ENCODE peak calls at places on chromosome X, in eight cellular contexts. O, A, S, I, H, Y, L and K are unnamed samples.

GRCh38 chrX:118534716-118535493 is 39.3 kb downstream of the DOCK11 start:
- DNase-seq in O (no peak), A (no peak), S (peak), I (no peak), H (no peak), Y (peak), L (no peak), K (no peak)

GRCh38 chrX:70437921-70438665 is 6.5 kb upstream of the DLG3 start:
- DNase-seq in O (no peak), A (no peak), S (no peak), I (peak), H (no peak), Y (no peak), L (no peak), K (no peak)

GRCh38 chrX:153830632-153831434 is 489 bp upstream of the PDZD4 start:
- DNase-seq in O (no peak), A (peak), S (peak), I (no peak), H (no peak), Y (no peak), L (no peak), K (no peak)

GRCh38 chrX:48927125-48927524 is 8.3 kb upstream of the PIM2 start:
- DNase-seq in O (no peak), A (no peak), S (no peak), I (no peak), H (no peak), Y (no peak), L (no peak), K (no peak)

GRCh38 chrX:107551546-107551945 is 76.8 kb upstream of the PRPS1 start:
- DNase-seq in O (no peak), A (no peak), S (no peak), I (no peak), H (no peak), Y (no peak), L (no peak), K (no peak)

GRCh38 chrX:109797311-109797975 is 64.4 kb upstream of the ACSL4 start:
- DNase-seq in O (no peak), A (no peak), S (no peak), I (no peak), H (no peak), Y (peak), L (no peak), K (peak)

GRCh38 chrX:153631346-153631745 is 15.7 kb upstream of the DUSP9 start:
- DNase-seq in O (no peak), A (no peak), S (no peak), I (no peak), H (no peak), Y (no peak), L (no peak), K (no peak)

GRCh38 chrX:43849173-43849572 is 33.1 kb downstream of the MAOB start:
- DNase-seq in O (no peak), A (no peak), S (no peak), I (no peak), H (no peak), Y (no peak), L (no peak), K (no peak)

GRCh38 chrX:150712619-150713018 is 19.4 kb downstream of the MTMR1 start:
- DNase-seq in O (no peak), A (no peak), S (no peak), I (no peak), H (no peak), Y (no peak), L (no peak), K (no peak)

GRCh38 chrX:104420907-104421306 is 145.1 kb upstream of the IL1RAPL2 start:
- DNase-seq in O (no peak), A (no peak), S (no peak), I (no peak), H (no peak), Y (no peak), L (peak), K (no peak)

GRCh38 chrX:71846429-71846828 is 64.2 kb upstream of the NHSL2 start:
- DNase-seq in O (no peak), A (no peak), S (no peak), I (peak), H (no peak), Y (peak), L (no peak), K (no peak)

GRCh38 chrX:103538728-103539127 is 19.4 kb upstream of the RAB40A start:
- DNase-seq in O (no peak), A (no peak), S (no peak), I (peak), H (no peak), Y (peak), L (no peak), K (peak)

GRCh38 chrX:44228621-44229020 is 114.9 kb downstream of the EFHC2 start:
- DNase-seq in O (no peak), A (no peak), S (no peak), I (no peak), H (no peak), Y (no peak), L (no peak), K (no peak)

GRCh38 chrX:68938244-68939004 is 109.6 kb downstream of the EFNB1 start:
- DNase-seq in O (no peak), A (no peak), S (no peak), I (peak), H (no peak), Y (peak), L (peak), K (no peak)

GRCh38 chrX:66579219-66579618 is 59.7 kb downstream of the EDA2R start:
- DNase-seq in O (no peak), A (no peak), S (no peak), I (no peak), H (no peak), Y (no peak), L (no peak), K (no peak)

GRCh38 chrX:73765776-73766465 is 202.9 kb downstream of the CHIC1 start:
- DNase-seq in O (no peak), A (no peak), S (no peak), I (no peak), H (no peak), Y (no peak), L (no peak), K (no peak)

GRCh38 chrX:24014388-24015018 is 12.5 kb downstream of the KLHL15 start:
- DNase-seq in O (no peak), A (no peak), S (peak), I (peak), H (no peak), Y (no peak), L (no peak), K (no peak)

GRCh38 chrX:17374619-17375360 is at the start of gene NHS:
- DNase-seq in O (peak), A (peak), S (peak), I (peak), H (no peak), Y (peak), L (peak), K (peak)

GRCh38 chrX:10121787-10122186 is 35.0 kb upstream of the CLCN4 start:
- DNase-seq in O (no peak), A (no peak), S (no peak), I (no peak), H (no peak), Y (no peak), L (peak), K (no peak)

GRCh38 chrX:79452879-79453278 is 85.7 kb upstream of the ITM2A start:
- DNase-seq in O (no peak), A (no peak), S (no peak), I (no peak), H (no peak), Y (no peak), L (peak), K (no peak)

GRCh38 chrX:141183000-141183399 is 6.1 kb upstream of the LDOC1 start:
- DNase-seq in O (no peak), A (no peak), S (no peak), I (no peak), H (no peak), Y (no peak), L (no peak), K (no peak)

GRCh38 chrX:39440734-39441305 is 639.6 kb downstream of the MID1IP1 start:
- DNase-seq in O (no peak), A (no peak), S (no peak), I (no peak), H (no peak), Y (no peak), L (no peak), K (no peak)

GRCh38 chrX:130418740-130419139 is 17.0 kb downstream of the RBMX2 start:
- DNase-seq in O (no peak), A (no peak), S (no peak), I (no peak), H (no peak), Y (no peak), L (no peak), K (no peak)

GRCh38 chrX:16320765-16321355 is 153.6 kb downstream of the MAGEB17 start:
- DNase-seq in O (no peak), A (no peak), S (no peak), I (peak), H (no peak), Y (peak), L (no peak), K (peak)

GRCh38 chrX:73859622-73860021 is 296.6 kb downstream of the CHIC1 start:
- DNase-seq in O (no peak), A (no peak), S (no peak), I (no peak), H (no peak), Y (no peak), L (no peak), K (no peak)

GRCh38 chrX:84248226-84248625 is 60.2 kb upstream of the RPS6KA6 start:
- DNase-seq in O (no peak), A (no peak), S (no peak), I (peak), H (no peak), Y (peak), L (no peak), K (no peak)

GRCh38 chrX:119708936-119709335 is 16.0 kb upstream of the SEPTIN6 start:
- DNase-seq in O (no peak), A (no peak), S (no peak), I (peak), H (no peak), Y (no peak), L (no peak), K (no peak)

GRCh38 chrX:40108084-40108958 is 10.6 kb upstream of the BCOR start:
- DNase-seq in O (no peak), A (peak), S (peak), I (no peak), H (no peak), Y (peak), L (peak), K (no peak)

GRCh38 chrX:87005183-87005582 is 512.4 kb upstream of the KLHL4 start:
- DNase-seq in O (no peak), A (no peak), S (no peak), I (no peak), H (no peak), Y (no peak), L (no peak), K (no peak)

GRCh38 chrX:25344191-25344936 is 328.6 kb upstream of the ARX start:
- DNase-seq in O (no peak), A (no peak), S (no peak), I (no peak), H (no peak), Y (no peak), L (no peak), K (no peak)

GRCh38 chrX:16702700-16703599 is 9.5 kb downstream of the CTPS2 start:
- DNase-seq in O (no peak), A (no peak), S (no peak), I (no peak), H (no peak), Y (no peak), L (peak), K (no peak)

GRCh38 chrX:154596290-154596929 is 11.5 kb downstream of the CTAG1A start:
- DNase-seq in O (no peak), A (peak), S (peak), I (peak), H (no peak), Y (peak), L (no peak), K (peak)

GRCh38 chrX:78092296-78092695 is 11.8 kb upstream of the PGK1 start:
- DNase-seq in O (no peak), A (no peak), S (peak), I (peak), H (no peak), Y (peak), L (no peak), K (peak)

GRCh38 chrX:74119016-74119910 is 184.7 kb upstream of the ZCCHC13 start:
- DNase-seq in O (no peak), A (no peak), S (no peak), I (peak), H (no peak), Y (peak), L (no peak), K (peak)

GRCh38 chrX:30570505-30570904 is 7.1 kb downstream of the TASL start:
- DNase-seq in O (no peak), A (no peak), S (peak), I (peak), H (no peak), Y (peak), L (no peak), K (no peak)

GRCh38 chrX:155995476-155995875 is 2.0 kb upstream of the IL9R start:
- DNase-seq in O (no peak), A (no peak), S (no peak), I (no peak), H (no peak), Y (no peak), L (no peak), K (no peak)
- H3K27ac ChIP-seq in O (no peak), A (no peak), S (no peak), I (no peak), H (no peak), Y (no peak), L (no peak), K (no peak)

GRCh38 chrX:132636080-132636479 is 147.2 kb upstream of the MBNL3 start:
- DNase-seq in O (no peak), A (no peak), S (no peak), I (no peak), H (no peak), Y (no peak), L (no peak), K (no peak)

GRCh38 chrX:132634521-132634920 is 145.7 kb upstream of the MBNL3 start:
- DNase-seq in O (no peak), A (no peak), S (no peak), I (no peak), H (no peak), Y (no peak), L (no peak), K (no peak)

DNA sequence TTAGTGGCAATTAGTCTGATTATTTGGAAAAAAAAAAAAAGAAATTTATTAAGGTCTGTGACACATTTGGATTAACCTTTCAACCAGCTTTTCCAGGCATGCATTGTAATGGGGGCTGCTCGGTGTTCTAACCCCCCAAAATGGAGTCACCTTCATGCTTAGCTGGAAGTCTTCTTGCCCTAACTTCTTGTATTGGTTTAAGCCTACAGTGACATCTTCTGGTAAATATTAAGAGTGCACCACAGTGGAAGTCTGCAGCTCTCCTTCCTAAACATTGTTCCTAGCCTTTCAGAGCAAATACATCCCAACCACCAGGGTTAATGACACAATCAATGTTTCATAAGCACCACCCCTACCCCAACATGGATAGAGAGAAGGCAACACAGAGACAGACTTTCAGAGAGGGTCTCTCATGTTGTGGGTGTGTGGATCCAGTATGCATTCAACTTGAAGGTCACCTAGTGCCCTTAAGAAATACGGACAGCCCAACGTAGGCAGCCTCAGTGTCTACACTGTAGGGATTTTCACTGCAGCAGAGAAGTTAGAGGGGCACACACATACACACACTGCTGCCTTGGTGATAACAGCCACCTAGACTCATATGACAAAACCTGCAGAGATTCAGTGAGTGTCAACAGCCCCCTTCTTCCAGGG is 142.9 kb upstream of the MBNL3 start:
- DNase-seq in O (no peak), A (no peak), S (peak), I (peak), H (no peak), Y (peak), L (no peak), K (peak)
- TF ChIP-seq CTCF in O (peak), A (peak), S (peak), I (peak), H (peak), Y (peak), L (peak), K (peak)

GRCh38 chrX:143635915-143636314 is at the start of gene SLITRK4:
- DNase-seq in O (no peak), A (no peak), S (peak), I (no peak), H (no peak), Y (no peak), L (no peak), K (no peak)

GRCh38 chrX:143633530-143634372 is 2.1 kb downstream of the SLITRK4 start:
- DNase-seq in O (no peak), A (peak), S (peak), I (no peak), H (no peak), Y (no peak), L (no peak), K (no peak)

GRCh38 chrX:143632625-143633387 is 3.1 kb downstream of the SLITRK4 start:
- DNase-seq in O (no peak), A (no peak), S (peak), I (no peak), H (no peak), Y (no peak), L (no peak), K (no peak)

GRCh38 chrX:143634701-143635442 is 1.0 kb downstream of the SLITRK4 start:
- DNase-seq in O (no peak), A (peak), S (peak), I (no peak), H (no peak), Y (no peak), L (no peak), K (no peak)

GRCh38 chrX:143634373-143634685 is 1.6 kb downstream of the SLITRK4 start:
- DNase-seq in O (no peak), A (peak), S (no peak), I (no peak), H (no peak), Y (no peak), L (no peak), K (no peak)
- H3K27ac ChIP-seq in O (no peak), A (no peak), S (no peak), I (no peak), H (no peak), Y (no peak), L (no peak), K (peak)

GRCh38 chrX:47828984-47829383 is 7.7 kb upstream of the ZNF81 start:
- DNase-seq in O (no peak), A (no peak), S (no peak), I (no peak), H (no peak), Y (no peak), L (no peak), K (no peak)

GRCh38 chrX:47836164-47837072 is at the start of gene ZNF81:
- DNase-seq in O (peak), A (peak), S (peak), I (peak), H (peak), Y (peak), L (peak), K (peak)

DNA sequence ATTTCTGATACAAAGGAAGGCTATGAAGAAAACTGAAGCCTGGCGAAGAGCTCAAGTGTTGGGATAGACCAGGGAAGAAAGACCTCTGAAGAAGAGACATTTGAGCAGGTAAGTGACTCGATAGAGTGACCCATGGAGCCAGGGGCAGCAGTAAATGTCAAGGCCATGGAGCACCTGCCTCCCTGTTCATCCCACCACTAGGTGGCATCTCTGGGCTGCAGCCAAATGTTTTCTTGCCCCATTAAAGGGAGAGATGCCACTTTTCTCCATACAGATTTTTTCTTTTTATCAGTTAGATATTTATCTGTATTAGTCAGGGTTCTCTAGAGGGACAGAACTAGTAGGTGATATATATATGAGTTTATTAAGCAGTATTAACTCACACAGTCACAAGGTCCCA is 4.9 kb upstream of the ZNF81 start:
- DNase-seq in O (no peak), A (no peak), S (peak), I (peak), H (peak), Y (peak), L (peak), K (peak)
- TF ChIP-seq CTCF in O (peak), A (no peak), S (peak), I (peak), H (peak), Y (peak), L (peak), K (peak)

GRCh38 chrX:46840946-46841740 is 4.3 kb downstream of the RP2 start:
- DNase-seq in O (no peak), A (no peak), S (no peak), I (no peak), H (no peak), Y (peak), L (no peak), K (no peak)

GRCh38 chrX:46836701-46837542 is at the start of gene RP2:
- DNase-seq in O (peak), A (peak), S (peak), I (peak), H (peak), Y (peak), L (peak), K (peak)

GRCh38 chrX:46838482-46838857 is 1.6 kb downstream of the RP2 start:
- DNase-seq in O (no peak), A (no peak), S (no peak), I (peak), H (no peak), Y (no peak), L (no peak), K (no peak)

GRCh38 chrX:46838974-46839480 is 2.2 kb downstream of the RP2 start:
- DNase-seq in O (no peak), A (no peak), S (no peak), I (peak), H (no peak), Y (peak), L (no peak), K (no peak)

GRCh38 chrX:46837543-46838481 is 969 bp downstream of the RP2 start:
- DNase-seq in O (no peak), A (no peak), S (no peak), I (peak), H (no peak), Y (peak), L (no peak), K (peak)
- H3K27ac ChIP-seq in O (peak), A (peak), S (peak), I (peak), H (peak), Y (peak), L (peak), K (peak)

DNA sequence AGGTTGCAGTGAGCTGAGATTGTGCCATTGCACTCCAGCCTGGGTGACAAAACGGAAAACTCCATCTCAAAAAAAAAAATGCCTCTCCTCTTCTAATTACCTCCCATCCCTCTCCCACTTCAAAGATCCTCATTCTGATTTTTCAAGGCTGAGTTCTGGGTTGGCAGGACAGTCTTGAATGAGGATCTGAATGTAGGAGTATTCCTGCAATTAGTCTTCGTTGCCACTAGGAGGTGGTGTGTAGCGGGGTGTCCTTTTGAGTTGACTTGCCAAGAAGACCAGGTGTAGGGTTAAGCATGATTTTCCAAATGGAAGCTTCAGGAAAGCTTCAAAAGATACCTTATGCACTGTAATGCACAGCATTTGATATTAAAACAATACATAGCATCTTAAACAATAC is 169.9 kb downstream of the ASMT start:
- DNase-seq in O (peak), A (no peak), S (no peak), I (no peak), H (no peak), Y (no peak), L (no peak), K (no peak)
- TF ChIP-seq CTCF in O (no peak), A (no peak), S (no peak), I (no peak), H (no peak), Y (no peak), L (no peak), K (no peak)